ENCODE peak calls at places on chromosomes 13 and 19, in four cellular contexts. C is HepG2, O is neuronal stem cell, V is fibroblast of lung. P is an unnamed sample.

GRCh38 chr13:73656863-73657262 is 477.3 kb downstream of the KLF12 start:
- DNase-seq in O (no peak), V (no peak), C (no peak), P (peak; percentile 70)

GRCh38 chr19:51372649-51373504 is at the start of gene NKG7:
- DNase-seq in C (no peak), O (no peak), V (no peak), P (no peak)

GRCh38 chr13:50531917-50532899 is 311.3 kb downstream of the DLEU7 start:
- DNase-seq in C (no peak), O (no peak), V (peak; percentile 74), P (peak; percentile 55)

GRCh38 chr13:99357149-99357596 is 50.0 kb upstream of the GPR183 start:
- DNase-seq in V (peak; percentile 64), C (no peak), O (no peak), P (peak; percentile 48)

GRCh38 chr13:30665638-30666037 is 47.9 kb downstream of the USPL1 start:
- DNase-seq in C (no peak), O (no peak), V (no peak), P (no peak)

GRCh38 chr19:6576869-6577281 is 14.1 kb downstream of the CD70 start:
- DNase-seq in C (no peak), O (no peak), V (no peak), P (no peak)

GRCh38 chr13:70353096-70353495 is 244.8 kb upstream of the KLHL1 start:
- DNase-seq in C (no peak), O (no peak), V (no peak), P (peak; percentile 15)

GRCh38 chr13:62129000-62129551 is 713.4 kb upstream of the PCDH20 start:
- DNase-seq in V (no peak), C (no peak), O (no peak), P (no peak)

GRCh38 chr13:73835138-73835721 is 299.0 kb downstream of the KLF12 start:
- DNase-seq in V (peak; percentile 68), O (peak; percentile 44), C (peak; percentile 39), P (peak; percentile 67)

GRCh38 chr13:67880916-67881315 is 650.8 kb upstream of the PCDH9 start:
- DNase-seq in O (no peak), C (no peak), V (no peak), P (no peak)

GRCh38 chr13:30319130-30319529 is 11.8 kb upstream of the KATNAL1 start:
- DNase-seq in C (no peak), V (no peak), O (no peak), P (no peak)

GRCh38 chr19:18502633-18503294 is 19.1 kb downstream of the ELL start:
- DNase-seq in O (no peak), C (no peak), V (no peak), P (no peak)

GRCh38 chr13:37109080-37109678 is 3.7 kb upstream of the CSNK1A1L start:
- DNase-seq in V (peak; percentile 69), C (peak; percentile 3), O (peak; percentile 18), P (peak; percentile 50)

GRCh38 chr13:41465215-41465907 is 8.0 kb downstream of the RGCC start:
- DNase-seq in O (no peak), V (peak; percentile 81), C (no peak), P (peak; percentile 47)

GRCh38 chr19:6424190-6424938 is at the start of gene KHSRP:
- DNase-seq in V (no peak), C (no peak), O (no peak), P (no peak)

GRCh38 chr13:83883061-83883523 is 818 bp upstream of the SLITRK1 start:
- DNase-seq in O (no peak), V (no peak), C (no peak), P (no peak)

DNA sequence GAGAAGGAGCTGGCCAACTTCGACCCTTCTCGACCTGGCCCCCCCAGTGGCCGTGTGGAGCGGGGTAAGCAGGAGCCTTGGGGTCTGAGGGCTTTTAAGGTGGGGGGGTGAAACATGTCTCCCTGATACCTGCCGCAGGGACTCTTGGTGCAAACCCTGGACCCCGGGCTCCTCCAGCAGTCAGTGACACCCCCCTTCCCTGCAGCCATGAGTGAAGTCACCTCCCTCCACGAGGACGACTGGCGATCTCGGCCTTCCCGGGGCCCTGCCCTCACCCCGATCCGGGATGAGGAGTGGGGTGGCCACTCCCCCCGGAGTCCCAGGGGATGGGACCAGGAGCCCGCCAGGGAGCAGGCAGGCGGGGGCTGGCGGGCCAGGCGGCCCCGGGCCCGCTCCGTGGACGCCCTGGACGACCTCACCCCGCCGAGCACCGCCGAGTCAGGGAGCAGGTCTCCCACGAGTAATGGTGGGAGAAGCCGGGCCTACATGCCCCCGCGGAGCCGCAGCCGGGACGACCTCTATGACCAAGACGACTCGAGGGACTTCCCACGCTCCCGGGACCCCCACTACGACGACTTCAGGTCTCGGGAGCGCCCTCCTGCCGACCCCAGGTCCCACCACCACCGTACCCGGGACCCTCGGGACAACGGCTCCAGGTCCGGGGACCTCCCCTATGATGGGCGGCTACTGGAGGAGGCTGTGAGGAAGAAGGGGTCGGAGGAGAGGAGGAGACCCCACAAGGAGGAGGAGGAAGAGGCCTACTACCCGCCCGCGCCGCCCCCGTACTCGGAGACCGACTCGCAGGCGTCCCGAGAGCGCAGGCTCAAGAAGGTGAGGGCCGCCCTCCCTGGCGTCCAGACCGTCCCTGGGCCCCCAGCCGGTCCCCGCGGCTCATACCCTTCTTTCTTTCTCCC is 1.6 kb upstream of the USF2 start:
- DNase-seq in C (no peak), V (peak; percentile 33), O (no peak), P (peak; percentile 12)
- H3K4me1 ChIP-seq in C (peaks cover 20% of the 10 kb centered on the region), V (peaks cover 2% of the 10 kb centered on the region), O (peaks cover 3% of the 10 kb centered on the region), P (peaks cover 20% of the 10 kb centered on the region)

GRCh38 chr19:33620611-33621010 is 1.1 kb upstream of the CHST8 start:
- DNase-seq in O (no peak), V (no peak), C (no peak), P (no peak)

GRCh38 chr19:33622505-33622808 is 704 bp downstream of the CHST8 start:
- DNase-seq in C (no peak), O (peak; percentile 23), V (no peak), P (no peak)

GRCh38 chr19:33621065-33621785 is 528 bp upstream of the CHST8 start:
- DNase-seq in O (no peak), C (no peak), V (no peak), P (no peak)

GRCh38 chr19:33622809-33623511 is 1.2 kb downstream of the CHST8 start:
- DNase-seq in C (no peak), V (no peak), O (peak; percentile 21), P (no peak)

DNA sequence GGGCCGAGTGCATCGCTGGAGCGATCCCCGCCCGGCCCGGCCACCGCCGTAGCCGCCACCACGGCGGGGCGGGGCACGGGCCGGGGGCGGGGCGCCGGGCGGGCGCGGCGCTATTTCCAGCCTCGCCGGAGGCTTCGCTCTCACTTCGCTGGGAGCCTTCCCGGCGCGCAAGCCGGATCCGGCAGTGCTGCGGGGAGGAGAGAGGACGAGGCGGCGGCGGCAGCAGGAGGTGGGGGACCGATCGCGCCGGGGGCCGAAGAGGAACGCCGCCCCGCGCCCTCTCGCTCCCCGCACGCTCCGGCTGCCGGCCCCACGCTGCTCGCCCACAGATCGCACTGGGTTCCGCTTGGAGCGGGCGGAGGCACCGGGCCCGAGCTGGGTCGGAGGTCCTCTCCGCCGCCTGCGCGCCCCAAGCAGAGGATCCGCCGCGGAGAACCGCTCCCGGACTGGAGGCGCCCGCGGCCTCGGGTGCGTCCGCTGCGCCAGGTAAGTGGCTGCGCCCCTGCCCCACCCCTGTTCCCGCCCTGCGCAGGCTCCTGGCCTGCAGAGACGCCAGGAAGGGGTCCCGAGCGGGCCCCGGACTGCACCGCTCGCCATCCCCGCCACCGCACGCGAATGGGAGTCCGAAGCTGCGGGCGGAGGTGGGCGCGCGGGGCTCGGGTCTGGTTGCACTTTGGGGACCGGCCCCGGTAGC is at the start of gene CHST8:
- DNase-seq in C (no peak), V (no peak), O (peak; percentile 73), P (no peak)
- H2AFZ ChIP-seq in C (no peak within 1 kb of the TSS), V (no peak within 1 kb of the TSS), O (peak within 1 kb of the TSS; percentile 82), P (no peak within 1 kb of the TSS)

GRCh38 chr19:1503089-1503924 is 9.5 kb downstream of the ADAMTSL5 start:
- DNase-seq in V (peak; percentile 20), O (no peak), C (no peak), P (peak; percentile 21)
- H3K4me1 ChIP-seq in V (peaks cover 2% of the 10 kb centered on the region), O (peaks cover 7% of the 10 kb centered on the region), C (peaks cover 25% of the 10 kb centered on the region), P (no peaks in the 10 kb centered on the region)

DNA sequence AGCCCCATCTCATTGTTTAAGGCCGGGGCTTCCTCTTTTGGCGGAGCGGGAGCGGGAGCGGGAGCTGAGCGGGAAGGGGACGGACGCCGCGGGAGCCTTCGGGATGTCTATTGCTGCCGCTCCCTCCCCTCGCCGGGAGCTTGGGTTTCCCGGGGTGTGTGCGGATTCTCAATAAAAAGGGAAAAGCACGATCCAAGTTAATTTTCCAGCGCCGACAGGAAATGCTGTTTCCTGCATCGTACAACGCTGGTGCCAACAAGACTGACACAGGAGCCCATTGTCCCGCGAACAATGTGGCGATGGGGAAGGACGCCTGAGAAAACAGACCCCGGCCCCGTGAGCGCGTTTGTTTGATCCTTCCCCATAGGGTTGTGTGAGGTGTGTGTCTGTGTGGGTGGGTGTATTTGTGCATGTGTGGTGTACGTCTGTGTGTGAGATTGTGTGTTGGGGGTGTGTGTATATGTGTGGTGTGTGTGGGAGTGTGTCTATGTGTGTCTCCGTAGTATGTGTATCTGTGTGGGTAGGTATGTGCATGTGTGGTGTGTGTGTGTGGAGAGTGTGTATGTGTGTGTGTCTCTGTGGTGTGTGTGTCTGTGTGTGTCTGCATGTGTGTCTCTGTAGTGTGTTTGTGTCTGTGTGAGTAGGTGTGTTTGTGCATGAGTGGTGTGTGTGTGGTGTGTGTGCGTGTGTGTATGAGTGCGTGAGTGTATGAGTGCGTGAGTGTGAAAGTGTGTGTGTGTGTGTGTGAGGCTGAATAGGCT is 36.4 kb upstream of the FLT1 start:
- DNase-seq in O (peak; percentile 37), C (no peak), V (peak; percentile 17), P (peak; percentile 8)
- H2AFZ ChIP-seq in O (peak overlapping the region; percentile 85), C (no peak overlapping the region), V (peak overlapping the region; percentile 67), P (peak overlapping the region; percentile 51)

GRCh38 chr13:110221331-110221730 is 85.6 kb downstream of the COL4A1 start:
- DNase-seq in V (peak; percentile 23), O (no peak), C (no peak), P (no peak)
- H3K4me1 ChIP-seq in V (peaks cover 27% of the 10 kb centered on the region), O (peaks cover 14% of the 10 kb centered on the region), C (no peaks in the 10 kb centered on the region), P (no peaks in the 10 kb centered on the region)

DNA sequence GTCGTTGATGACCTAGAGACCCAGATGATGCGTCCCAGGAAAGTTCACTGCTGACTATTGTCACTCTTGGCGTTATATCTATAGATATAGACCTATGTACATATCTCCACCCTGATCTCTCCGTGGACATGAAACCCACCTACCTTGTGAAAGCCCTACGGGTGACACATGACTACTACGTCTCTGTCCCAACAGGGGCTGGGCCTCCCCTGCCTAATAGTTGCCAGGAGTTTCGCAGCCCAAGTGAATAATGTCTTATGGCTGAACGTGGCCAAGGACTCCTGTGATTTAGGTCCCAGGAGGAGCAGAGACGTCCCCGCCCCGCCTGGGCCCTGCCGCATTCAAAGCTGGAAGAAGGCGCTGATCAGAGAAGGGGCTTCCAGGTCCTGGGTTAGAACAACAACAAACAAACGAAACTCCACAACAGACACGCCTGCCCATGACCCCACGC is 4.9 kb upstream of the POU4F1 start:
- DNase-seq in C (no peak), O (peak; percentile 12), V (no peak), P (no peak)
- H2AFZ ChIP-seq in C (no peak overlapping the region), O (peak overlapping the region; percentile 94), V (no peak overlapping the region), P (no peak overlapping the region)

P was measured in PC-3.